ENCODE peak calls at places on chromosomes 11 and 22, in five cellular contexts. X, E, F, H and S are unnamed samples. For H3K9me3, the result is how much of the 10 kb centered on the place peaks cover.

GRCh38 chr11:44453871-44454270 is 111.6 kb upstream of the CD82 start:
- DNase-seq in E (no peak), F (no peak), X (no peak), H (no peak), S (no peak)

GRCh38 chr11:128501576-128502549 is 85.5 kb downstream of the ETS1 start:
- DNase-seq in H (no peak), X (no peak), F (no peak), E (no peak), S (no peak)

GRCh38 chr11:45919806-45920530 is 2.3 kb upstream of the PEX16 start:
- DNase-seq in X (no peak), H (peak), F (peak), E (no peak), S (no peak)

GRCh38 chr11:47550288-47551052 is 2.5 kb downstream of the CELF1 start:
- DNase-seq in X (no peak), H (no peak), F (no peak), E (no peak), S (no peak)

GRCh38 chr22:26894766-26895485 is 237.5 kb downstream of the MIAT start:
- DNase-seq in E (no peak), F (peak), H (no peak), X (no peak), S (no peak)

GRCh38 chr11:17462940-17463339 is 13.7 kb downstream of the ABCC8 start:
- DNase-seq in F (no peak), E (no peak), H (no peak), X (no peak), S (no peak)

GRCh38 chr22:36285017-36285416 is 32.1 kb downstream of the APOL1 start:
- DNase-seq in F (no peak), E (no peak), X (no peak), H (no peak), S (no peak)

GRCh38 chr11:72036687-72037086 is 38.0 kb downstream of the IL18BP start:
- DNase-seq in E (no peak), F (no peak), X (no peak), H (no peak), S (no peak)

GRCh38 chr11:120867531-120867930 is 156.4 kb upstream of the TBCEL start:
- DNase-seq in E (no peak), X (no peak), F (no peak), H (peak), S (no peak)

GRCh38 chr22:37748659-37749058 is 51.8 kb downstream of the TRIOBP start:
- DNase-seq in F (no peak), X (no peak), H (no peak), E (no peak), S (no peak)

GRCh38 chr11:74000770-74001169 is 8.1 kb downstream of the UCP3 start:
- DNase-seq in F (no peak), E (no peak), H (peak), X (no peak), S (no peak)

GRCh38 chr22:49527611-49528419 is 299.9 kb downstream of the BRD1 start:
- DNase-seq in E (no peak), F (no peak), H (no peak), X (no peak), S (no peak)

GRCh38 chr22:22085702-22086500 is 103.3 kb upstream of the TOP3B start:
- DNase-seq in F (no peak), X (no peak), H (no peak), E (no peak), S (no peak)

GRCh38 chr11:86923993-86924766 is 31.0 kb downstream of the FZD4 start:
- DNase-seq in F (peak), X (no peak), H (peak), E (no peak), S (no peak)

GRCh38 chr11:62882811-62883496 is 2.3 kb downstream of the SLC3A2 start:
- DNase-seq in X (no peak), H (no peak), F (no peak), E (no peak), S (peak)

GRCh38 chr11:130454495-130455262 is 6.2 kb downstream of the ADAMTS15 start:
- DNase-seq in H (no peak), E (no peak), F (no peak), X (no peak), S (no peak)

GRCh38 chr11:68325183-68325893 is 12.9 kb downstream of the LRP5 start:
- DNase-seq in X (no peak), H (peak), E (no peak), F (no peak), S (no peak)

GRCh38 chr11:114233755-114234154 is 62.4 kb upstream of the NNMT start:
- DNase-seq in F (no peak), H (no peak), X (no peak), E (no peak), S (no peak)

GRCh38 chr11:3119141-3119821 is 45.8 kb downstream of the OSBPL5 start:
- DNase-seq in X (no peak), H (no peak), F (peak), E (no peak), S (no peak)

GRCh38 chr22:44413211-44413610 is 84.8 kb downstream of the RTL6 start:
- DNase-seq in F (no peak), H (peak), X (no peak), E (no peak), S (no peak)

GRCh38 chr11:46642627-46643335 is 25.4 kb downstream of the ATG13 start:
- DNase-seq in E (no peak), X (no peak), F (no peak), H (no peak), S (no peak)

GRCh38 chr11:21560466-21560975 is 632.4 kb upstream of the ANO5 start:
- DNase-seq in X (no peak), F (no peak), E (no peak), H (no peak), S (no peak)

GRCh38 chr22:31276426-31277167 is 15.7 kb downstream of the PIK3IP1 start:
- DNase-seq in H (no peak), X (no peak), F (no peak), E (no peak), S (no peak)

GRCh38 chr11:130546438-130546837 is 98.0 kb downstream of the ADAMTS15 start:
- DNase-seq in X (no peak), H (no peak), E (no peak), F (no peak), S (no peak)

GRCh38 chr22:48258841-48259240 is 1496.4 kb downstream of the TBC1D22A start:
- DNase-seq in X (no peak), H (no peak), F (no peak), E (no peak), S (no peak)

GRCh38 chr22:48258108-48258705 is 1495.8 kb downstream of the TBC1D22A start:
- DNase-seq in F (no peak), H (peak), E (no peak), X (no peak), S (no peak)

GRCh38 chr22:48261706-48262105 is 1499.3 kb downstream of the TBC1D22A start:
- DNase-seq in X (no peak), H (peak), F (no peak), E (no peak), S (no peak)

GRCh38 chr22:48261048-48261621 is 1498.7 kb downstream of the TBC1D22A start:
- DNase-seq in E (no peak), X (no peak), H (no peak), F (no peak), S (no peak)

DNA sequence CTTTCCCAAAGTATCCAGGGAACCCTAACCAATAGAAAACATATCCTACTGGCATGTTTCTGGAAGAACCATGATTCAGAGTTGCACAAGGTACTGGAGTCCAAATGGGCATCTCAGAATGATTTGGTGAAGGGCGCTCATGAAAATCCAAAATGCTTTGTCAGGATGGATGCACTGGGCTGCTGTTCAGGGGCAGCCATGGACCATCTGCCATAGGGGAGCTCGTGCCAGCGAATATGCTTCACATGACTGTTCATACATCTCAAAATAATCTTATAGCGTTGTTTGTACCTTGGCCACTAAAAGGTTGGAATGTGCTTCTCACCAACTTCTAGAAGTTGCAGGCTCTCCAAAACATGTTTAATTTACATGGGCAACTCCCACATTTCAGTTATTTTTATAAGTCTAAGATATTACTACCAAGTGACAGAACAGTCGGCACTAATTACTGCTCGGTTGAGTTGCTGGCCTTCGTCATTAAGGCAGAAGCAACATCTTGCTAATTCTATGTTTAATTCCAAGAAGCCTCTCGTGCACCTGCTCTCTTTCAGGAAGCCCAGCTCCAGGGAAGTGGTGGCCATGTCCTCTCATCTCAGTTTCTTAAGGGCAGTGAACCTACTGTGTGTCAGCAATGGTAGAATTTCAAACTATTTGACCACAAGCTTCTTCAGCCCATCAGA is 1497.7 kb downstream of the TBC1D22A start:
- DNase-seq in X (no peak), E (no peak), F (no peak), H (no peak), S (no peak)
- H3K9me3 ChIP-seq in X (under half), E (under half), F (under half), H (under half), S (under half)

DNA sequence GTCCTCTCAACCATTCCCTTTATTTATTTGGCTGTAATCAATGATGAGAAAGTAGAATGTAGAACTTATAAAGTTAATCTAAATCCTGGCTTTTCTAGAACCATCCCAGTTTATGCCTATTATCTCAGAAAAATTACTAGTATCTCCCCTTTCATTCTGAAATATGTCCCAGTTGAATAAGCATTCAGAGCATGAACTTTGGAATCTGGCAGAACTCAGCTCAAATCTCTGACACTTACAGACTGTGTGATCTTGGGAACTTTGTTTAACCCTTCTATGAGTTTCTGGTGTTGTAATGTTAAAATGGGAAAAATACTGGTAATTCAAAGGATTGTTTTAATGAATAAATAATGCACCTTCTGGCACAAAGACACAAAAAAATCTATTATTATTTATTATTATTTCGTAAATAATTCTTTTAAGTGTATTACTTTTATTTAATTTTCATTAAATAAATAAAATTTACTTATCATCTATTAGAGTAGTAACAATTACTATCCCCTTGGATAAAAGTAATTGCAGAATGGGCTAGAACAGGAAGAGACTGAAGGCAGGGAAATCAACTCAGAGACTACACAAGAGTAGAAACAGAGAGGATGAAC is 23.1 kb downstream of the OR8B12 start:
- DNase-seq in E (no peak), F (no peak), H (no peak), X (no peak), S (no peak)
- H3K4me3 ChIP-seq in E (no peak), F (no peak), H (no peak), X (no peak), S (no peak)

GRCh38 chr11:94132823-94133408 is 4.3 kb downstream of the PANX1 start:
- DNase-seq in F (no peak), X (no peak), H (peak), E (no peak), S (no peak)
- H3K27ac ChIP-seq in F (no peak), X (no peak), H (no peak), E (no peak), S (no peak)

GRCh38 chr11:133501643-133502535 is 30.4 kb downstream of the OPCML start:
- DNase-seq in X (no peak), E (no peak), H (no peak), F (no peak), S (no peak)
- H3K9me3 ChIP-seq in X (under half), E (under half), H (under half), F (under half), S (under half)